ENCODE peak calls at places on chromosomes 7 and 10, in four cellular contexts. J is H1, W is GM12878, X is K562. A is an unnamed sample.

GRCh38 chr10:11793762-11794479 is 29.2 kb upstream of the PROSER2 start:
- DNase-seq in J (no peak), W (no peak), X (no peak), A (peak; percentile 61)

GRCh38 chr10:113485801-113486200 is 67.1 kb upstream of the HABP2 start:
- DNase-seq in J (no peak), W (no peak), X (no peak), A (no peak)

GRCh38 chr10:113987805-113988204 is 55.9 kb upstream of the ADRB1 start:
- DNase-seq in J (no peak), W (no peak), X (no peak), A (no peak)

GRCh38 chr7:123424463-123424862 is 109.9 kb downstream of the IQUB start:
- DNase-seq in J (no peak), W (no peak), X (no peak), A (no peak)

GRCh38 chr7:64373017-64373416 is 59.3 kb downstream of the ZNF736 start:
- DNase-seq in J (no peak), W (no peak), X (no peak), A (no peak)

GRCh38 chr7:138837627-138838026 is 39.6 kb upstream of the ATP6V0A4 start:
- DNase-seq in J (no peak), W (no peak), X (no peak), A (no peak)

GRCh38 chr7:26397326-26397725 is 105.7 kb downstream of the SNX10 start:
- DNase-seq in J (no peak), W (no peak), X (no peak), A (no peak)

GRCh38 chr10:77090381-77091356 is 546.9 kb downstream of the KCNMA1 start:
- DNase-seq in J (no peak), W (no peak), X (no peak), A (no peak)

GRCh38 chr10:3852147-3852904 is 67.3 kb upstream of the KLF6 start:
- DNase-seq in J (peak; percentile 17), W (peak; percentile 88), X (peak; percentile 60), A (peak; percentile 26)

GRCh38 chr7:100167912-100168323 is 499 bp downstream of the GAL3ST4 start:
- DNase-seq in J (no peak), W (no peak), X (peak; percentile 65), A (peak; percentile 63)

GRCh38 chr10:119375574-119376265 is 166.8 kb downstream of the RGS10 start:
- DNase-seq in J (no peak), W (no peak), X (no peak), A (no peak)
- H3K4me3 ChIP-seq in J (no peak overlapping the region), W (no peak overlapping the region), X (no peak overlapping the region), A (no peak overlapping the region)

GRCh38 chr7:114083714-114084113 is 164.9 kb upstream of the PPP1R3A start:
- DNase-seq in J (no peak), W (no peak), X (no peak), A (no peak)
- TF ChIP-seq CREB1 in J (no peak), W (no peak), X (no peak), A (no peak)

GRCh38 chr10:22148956-22149355 is 68.9 kb downstream of the EBLN1 start:
- DNase-seq in J (no peak), W (no peak), X (no peak), A (no peak)
- H3K4me3 ChIP-seq in J (no peak overlapping the region), W (no peak overlapping the region), X (no peak overlapping the region), A (no peak overlapping the region)

GRCh38 chr10:84494849-84495180 is 166.4 kb downstream of the CCSER2 start:
- DNase-seq in J (no peak), W (no peak), X (no peak), A (no peak)
- TF ChIP-seq CREB1 in J (no peak), W (no peak), X (no peak), A (no peak)

DNA sequence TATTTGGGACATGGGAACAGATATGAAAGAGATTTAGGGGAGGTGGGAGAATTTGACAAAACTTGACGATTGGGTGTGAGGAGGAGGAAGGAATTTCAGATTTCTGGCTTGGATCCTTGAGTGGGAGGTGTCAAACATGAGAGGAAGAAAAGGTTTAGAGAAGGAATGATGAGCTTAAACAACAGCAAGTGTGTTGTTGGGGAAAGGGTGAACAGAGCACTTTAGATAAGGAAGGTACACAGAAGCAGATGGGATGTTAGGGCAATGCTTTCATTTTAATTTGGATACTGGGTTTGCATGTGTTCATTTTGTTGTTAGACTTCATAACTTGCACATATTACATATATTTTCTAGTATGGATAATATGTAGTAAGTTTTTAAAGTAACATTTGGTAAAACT is 23.2 kb downstream of the REEP3 start:
- DNase-seq in J (no peak), W (no peak), X (no peak), A (no peak)
- H3K4me3 ChIP-seq in J (no peak overlapping the region), W (no peak overlapping the region), X (no peak overlapping the region), A (no peak overlapping the region)

DNA sequence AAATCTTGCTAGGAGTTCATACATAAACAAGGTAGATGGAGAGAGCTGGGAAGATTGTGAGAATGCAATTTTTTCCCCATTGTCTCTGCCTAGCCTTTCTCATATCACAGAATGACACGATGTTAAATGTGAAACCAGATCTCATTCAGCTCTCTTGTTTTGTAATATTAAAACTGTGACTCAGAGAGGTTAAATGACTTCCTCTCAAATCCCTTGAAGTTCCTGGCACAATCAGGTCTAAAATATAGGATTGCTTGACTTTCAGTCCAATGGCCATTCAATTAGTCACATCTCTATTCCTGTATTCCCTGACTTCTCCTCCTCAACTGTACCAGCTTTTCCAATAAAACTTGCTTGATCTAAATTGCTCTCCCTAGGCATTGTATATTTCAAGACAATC is 3.1 kb downstream of the ANKRD22 start:
- DNase-seq in J (no peak), W (no peak), X (no peak), A (no peak)
- TF ChIP-seq CREB1 in J (no peak), W (no peak), X (no peak), A (no peak)

GRCh38 chr7:7612519-7612918 is 28.0 kb upstream of the UMAD1 start:
- DNase-seq in J (no peak), W (no peak), X (no peak), A (no peak)
- H3K4me3 ChIP-seq in J (no peak overlapping the region), W (no peak overlapping the region), X (no peak overlapping the region), A (no peak overlapping the region)

A was measured in GM23338.